ENCODE peak calls at places on chromosomes 6 and 20, in eight cellular contexts. L is CD8-positive, alpha-beta memory T cell; S is fibroblast of lung; E is psoas muscle; R is breast epithelium; O is A549; I is CD8-positive, alpha-beta T cell; U is heart left ventricle. F is an unnamed sample.
A peak's percentile ranks its signal among the peaks of the same experiment; 100 is the strongest.

GRCh38 chr20:2261105-2261504 is 34.7 kb upstream of the TGM3 start:
- DNase-seq in L (no peak), S (no peak), E (no peak), R (no peak), O (peak; percentile 34), I (no peak), U (no peak), F (no peak)

GRCh38 chr6:223763-224162 is 68.5 kb upstream of the DUSP22 start:
- DNase-seq in L (no peak), S (peak; percentile 47), E (no peak), R (no peak), O (no peak), I (no peak), U (no peak), F (no peak)

GRCh38 chr6:135505648-135506047 is 8.1 kb upstream of the AHI1 start:
- DNase-seq in L (no peak), S (no peak), E (no peak), R (no peak), O (no peak), I (no peak), U (no peak), F (no peak)

GRCh38 chr20:1895674-1896496 is 678 bp downstream of the SIRPA start:
- DNase-seq in L (no peak), S (peak; percentile 30), E (peak; percentile 81), R (peak; percentile 57), O (peak; percentile 35), I (no peak), U (peak; percentile 34), F (no peak)

GRCh38 chr6:134741193-134741521 is 208.7 kb downstream of the ALDH8A1 start:
- DNase-seq in L (no peak), S (no peak), E (no peak), R (no peak), O (no peak), I (no peak), U (no peak), F (no peak)

GRCh38 chr6:133701633-133702331 is 187.1 kb upstream of the TCF21 start:
- DNase-seq in L (no peak), S (peak; percentile 72), E (no peak), R (no peak), O (no peak), I (no peak), U (peak; percentile 56), F (peak; percentile 53)

GRCh38 chr6:141669141-141669540 is 463.6 kb upstream of the GJE1 start:
- DNase-seq in L (no peak), S (peak; percentile 61), E (no peak), R (no peak), O (no peak), I (no peak), U (no peak), F (no peak)

GRCh38 chr20:20014659-20015058 is 2.5 kb upstream of the NAA20 start:
- DNase-seq in L (no peak), S (no peak), E (no peak), R (no peak), O (no peak), I (no peak), U (no peak), F (no peak)

GRCh38 chr6:12439296-12439695 is 149.1 kb downstream of the EDN1 start:
- DNase-seq in L (no peak), S (no peak), E (no peak), R (no peak), O (no peak), I (no peak), U (no peak), F (no peak)

GRCh38 chr6:43687437-43688347 is at the start of gene MRPS18A:
- DNase-seq in L (peak; percentile 83), S (peak; percentile 66), E (peak; percentile 92), R (peak; percentile 73), O (peak; percentile 74), I (peak; percentile 67), U (peak; percentile 85), F (peak; percentile 85)

GRCh38 chr6:128307671-128308070 is 212.7 kb downstream of the PTPRK start:
- DNase-seq in L (no peak), S (no peak), E (no peak), R (no peak), O (no peak), I (no peak), U (no peak), F (no peak)

GRCh38 chr6:28940294-28940858 is 16.6 kb upstream of the TRIM27 start:
- DNase-seq in L (peak; percentile 57), S (no peak), E (no peak), R (peak; percentile 73), O (no peak), I (no peak), U (no peak), F (no peak)

GRCh38 chr20:37397076-37397953 is 51.4 kb downstream of the SRC start:
- DNase-seq in L (no peak), S (no peak), E (no peak), R (no peak), O (peak; percentile 44), I (no peak), U (no peak), F (no peak)

GRCh38 chr20:51749674-51750036 is 18.5 kb downstream of the ATP9A start:
- DNase-seq in L (no peak), S (peak; percentile 87), E (no peak), R (no peak), O (no peak), I (no peak), U (no peak), F (no peak)

GRCh38 chr6:128070406-128070805 is 169.5 kb upstream of the THEMIS start:
- DNase-seq in L (no peak), S (peak; percentile 9), E (no peak), R (no peak), O (no peak), I (no peak), U (no peak), F (no peak)

GRCh38 chr6:16766836-16767745 is 5.8 kb upstream of the ATXN1 start:
- DNase-seq in L (no peak), S (no peak), E (no peak), R (no peak), O (no peak), I (no peak), U (no peak), F (no peak)

GRCh38 chr6:16767765-16768514 is 6.7 kb upstream of the ATXN1 start:
- DNase-seq in L (no peak), S (no peak), E (no peak), R (no peak), O (no peak), I (no peak), U (no peak), F (no peak)

GRCh38 chr6:16770701-16771569 is 9.7 kb upstream of the ATXN1 start:
- DNase-seq in L (peak; percentile 83), S (peak; percentile 83), E (peak; percentile 90), R (peak; percentile 48), O (peak; percentile 66), I (peak; percentile 71), U (peak; percentile 84), F (peak; percentile 80)

GRCh38 chr6:16769986-16770376 is 8.7 kb upstream of the ATXN1 start:
- DNase-seq in L (no peak), S (peak; percentile 89), E (no peak), R (no peak), O (no peak), I (no peak), U (no peak), F (no peak)

DNA sequence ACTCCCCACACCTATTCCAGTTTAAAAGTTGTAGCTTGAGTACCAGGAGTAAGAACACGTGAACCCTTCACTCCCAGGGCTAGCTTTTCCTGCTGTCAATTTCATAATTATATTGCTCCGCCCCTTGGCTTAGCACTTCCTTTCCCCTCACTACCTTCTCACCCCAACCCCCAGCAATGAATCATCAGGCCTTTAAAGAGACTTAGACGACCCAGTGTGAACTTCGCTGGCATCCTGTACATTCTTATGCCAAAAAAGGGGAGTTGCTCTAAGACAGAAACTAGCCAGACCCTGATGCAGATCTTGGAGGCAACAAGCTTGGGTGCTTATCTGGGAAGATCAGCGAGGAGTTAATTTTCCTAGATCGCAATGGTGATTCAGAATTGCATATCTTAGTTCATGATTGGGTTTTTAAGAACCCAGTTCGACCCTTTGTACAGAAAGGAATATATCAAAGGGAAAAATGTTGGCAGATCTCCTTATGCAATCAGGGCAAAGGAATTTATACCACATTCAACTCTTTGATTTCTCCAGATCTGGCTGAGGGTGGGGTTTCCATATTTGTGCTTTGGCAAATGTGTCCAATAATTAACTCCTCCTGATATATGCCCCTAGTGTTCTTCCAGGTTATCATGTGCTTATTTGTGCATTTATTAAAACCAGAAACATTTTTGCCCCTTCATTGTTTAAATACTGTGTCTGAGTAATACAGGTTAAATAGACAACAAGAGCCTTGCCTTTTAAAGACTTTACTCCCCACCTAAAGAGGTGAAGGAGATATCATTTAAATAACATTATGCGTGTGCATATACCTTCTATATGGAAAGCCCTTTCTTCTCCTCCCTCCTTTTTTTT is 8.1 kb upstream of the ATXN1 start:
- DNase-seq in L (peak; percentile 84), S (peak; percentile 84), E (no peak), R (no peak), O (peak; percentile 49), I (peak; percentile 52), U (peak; percentile 68), F (no peak)
- H3K4me1 ChIP-seq in L (peaks cover 44% of the 10 kb centered on the region), S (peaks cover 29% of the 10 kb centered on the region), E (peaks cover 37% of the 10 kb centered on the region), R (peaks cover 7% of the 10 kb centered on the region), O (peaks cover 58% of the 10 kb centered on the region), I (peaks cover 26% of the 10 kb centered on the region), U (peaks cover 26% of the 10 kb centered on the region), F (peaks cover 57% of the 10 kb centered on the region)

GRCh38 chr20:33673115-33673410 is 1.2 kb downstream of the NECAB3 start:
- DNase-seq in L (no peak), S (no peak), E (peak; percentile 50), R (no peak), O (no peak), I (no peak), U (no peak), F (no peak)
- H3K4me3 ChIP-seq in L (peak overlapping the region; percentile 40), S (peak overlapping the region; percentile 54), E (peak overlapping the region; percentile 92), R (peak overlapping the region; percentile 67), O (peak overlapping the region; percentile 61), I (no peak overlapping the region), U (peak overlapping the region; percentile 69), F (peak overlapping the region; percentile 78)

GRCh38 chr20:62799459-62799858 is 3.2 kb downstream of the MRGBP start:
- DNase-seq in L (no peak), S (no peak), E (no peak), R (no peak), O (no peak), I (no peak), U (no peak), F (no peak)
- H3K27ac ChIP-seq in L (no peak overlapping the region), S (no peak overlapping the region), E (no peak overlapping the region), R (no peak overlapping the region), O (no peak overlapping the region), I (no peak overlapping the region), U (no peak overlapping the region), F (no peak overlapping the region)

DNA sequence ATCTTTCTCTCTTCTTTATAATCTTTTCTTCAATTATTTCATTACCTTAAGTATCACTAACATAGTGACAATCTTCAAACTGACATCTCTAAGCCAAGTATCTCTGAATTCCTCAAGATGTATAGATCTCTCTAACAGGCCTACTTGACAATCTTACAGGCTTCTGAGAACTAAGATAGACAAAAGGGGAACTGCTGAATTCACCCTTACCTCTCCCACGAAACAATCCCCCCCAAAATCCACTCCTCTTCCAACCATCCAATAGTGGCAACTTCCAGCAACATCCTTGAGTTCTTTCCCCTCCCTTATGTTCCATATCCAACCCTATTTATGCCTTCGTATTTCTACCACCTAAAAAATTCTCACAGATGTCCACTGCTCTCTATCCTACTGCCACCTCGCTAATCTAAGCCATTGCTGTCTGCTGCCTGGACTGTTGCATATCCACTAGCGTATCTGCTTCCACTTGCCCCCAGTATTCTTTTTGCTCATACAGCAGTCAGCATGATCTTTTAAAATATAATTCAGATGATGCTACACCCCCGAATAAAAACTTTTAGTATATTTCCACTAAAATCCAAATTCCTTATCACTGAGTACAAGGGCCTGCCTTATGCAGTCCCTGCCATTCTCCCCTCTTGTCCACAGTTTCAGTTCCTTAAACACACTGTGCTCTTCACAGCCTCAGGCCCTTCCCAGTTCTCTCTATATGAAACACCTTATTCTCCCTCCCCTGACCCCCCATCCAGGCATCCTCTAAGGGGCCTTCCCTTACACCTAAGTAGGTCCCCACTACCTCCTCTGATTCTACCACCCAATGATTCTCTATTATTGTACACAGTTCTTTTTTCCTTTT is 8.0 kb downstream of the REPS1 start:
- DNase-seq in L (no peak), S (no peak), E (no peak), R (no peak), O (no peak), I (no peak), U (no peak), F (no peak)
- H3K4me1 ChIP-seq in L (peaks cover 31% of the 10 kb centered on the region), S (no peaks in the 10 kb centered on the region), E (peaks cover 38% of the 10 kb centered on the region), R (no peaks in the 10 kb centered on the region), O (peaks cover 16% of the 10 kb centered on the region), I (peaks cover 23% of the 10 kb centered on the region), U (peaks cover 17% of the 10 kb centered on the region), F (peaks cover 63% of the 10 kb centered on the region)